ENCODE peak calls at places on chromosomes 3 and 15, in six cellular contexts. One of them, this sample, is unnamed.

GRCh38 chr3:119104031-119104430 is 41.9 kb upstream of the TEX55 start:
- DNase-seq in osteocyte: no peak
- DNase-seq in stimulated activated CD4-positive, alpha-beta T cell treated with anti-CD3 and anti-CD28 coated beads, Interleukin-15, amount 100 ng/mL, for 24 hours: no peak
- DNase-seq in glutamatergic neuron: no peak
- DNase-seq in fibroblast of the aortic adventitia: no peak
- DNase-seq in GM18507: no peak
- DNase-seq in this sample: no peak

GRCh38 chr15:59817834-59818233 is 128.7 kb upstream of the BNIP2 start:
- DNase-seq in osteocyte: no peak
- DNase-seq in stimulated activated CD4-positive, alpha-beta T cell treated with anti-CD3 and anti-CD28 coated beads, Interleukin-15, amount 100 ng/mL, for 24 hours: no peak
- DNase-seq in glutamatergic neuron: no peak
- DNase-seq in fibroblast of the aortic adventitia: no peak
- DNase-seq in GM18507: no peak
- DNase-seq in this sample: no peak

GRCh38 chr3:15918988-15919387 is 121.2 kb upstream of the ANKRD28 start:
- DNase-seq in osteocyte: no peak
- DNase-seq in stimulated activated CD4-positive, alpha-beta T cell treated with anti-CD3 and anti-CD28 coated beads, Interleukin-15, amount 100 ng/mL, for 24 hours: no peak
- DNase-seq in glutamatergic neuron: no peak
- DNase-seq in fibroblast of the aortic adventitia: no peak
- DNase-seq in GM18507: no peak
- DNase-seq in this sample: no peak

GRCh38 chr3:112405845-112406244 is 72.9 kb downstream of the CD200 start:
- DNase-seq in osteocyte: no peak
- DNase-seq in stimulated activated CD4-positive, alpha-beta T cell treated with anti-CD3 and anti-CD28 coated beads, Interleukin-15, amount 100 ng/mL, for 24 hours: peak
- DNase-seq in glutamatergic neuron: no peak
- DNase-seq in fibroblast of the aortic adventitia: no peak
- DNase-seq in GM18507: no peak
- DNase-seq in this sample: no peak

GRCh38 chr15:70376929-70377691 is 279.4 kb upstream of the TLE3 start:
- DNase-seq in osteocyte: peak
- DNase-seq in stimulated activated CD4-positive, alpha-beta T cell treated with anti-CD3 and anti-CD28 coated beads, Interleukin-15, amount 100 ng/mL, for 24 hours: no peak
- DNase-seq in glutamatergic neuron: peak
- DNase-seq in fibroblast of the aortic adventitia: peak
- DNase-seq in GM18507: no peak
- DNase-seq in this sample: peak

GRCh38 chr3:37198547-37198946 is 24.2 kb upstream of the LRRFIP2 start:
- DNase-seq in osteocyte: no peak
- DNase-seq in stimulated activated CD4-positive, alpha-beta T cell treated with anti-CD3 and anti-CD28 coated beads, Interleukin-15, amount 100 ng/mL, for 24 hours: no peak
- DNase-seq in glutamatergic neuron: no peak
- DNase-seq in fibroblast of the aortic adventitia: no peak
- DNase-seq in GM18507: no peak
- DNase-seq in this sample: no peak

GRCh38 chr3:189981668-189982067 is 139.0 kb downstream of the P3H2 start:
- DNase-seq in osteocyte: no peak
- DNase-seq in stimulated activated CD4-positive, alpha-beta T cell treated with anti-CD3 and anti-CD28 coated beads, Interleukin-15, amount 100 ng/mL, for 24 hours: no peak
- DNase-seq in glutamatergic neuron: no peak
- DNase-seq in fibroblast of the aortic adventitia: peak
- DNase-seq in GM18507: no peak
- DNase-seq in this sample: no peak

GRCh38 chr3:8509961-8510360 is 8.3 kb downstream of the LMCD1 start:
- DNase-seq in osteocyte: no peak
- DNase-seq in stimulated activated CD4-positive, alpha-beta T cell treated with anti-CD3 and anti-CD28 coated beads, Interleukin-15, amount 100 ng/mL, for 24 hours: no peak
- DNase-seq in glutamatergic neuron: no peak
- DNase-seq in fibroblast of the aortic adventitia: peak
- DNase-seq in GM18507: no peak
- DNase-seq in this sample: no peak

GRCh38 chr3:171804618-171805389 is 5.5 kb downstream of the PLD1 start:
- DNase-seq in osteocyte: no peak
- DNase-seq in stimulated activated CD4-positive, alpha-beta T cell treated with anti-CD3 and anti-CD28 coated beads, Interleukin-15, amount 100 ng/mL, for 24 hours: no peak
- DNase-seq in glutamatergic neuron: no peak
- DNase-seq in fibroblast of the aortic adventitia: peak
- DNase-seq in GM18507: no peak
- DNase-seq in this sample: no peak

GRCh38 chr15:67116742-67117141 is 51.3 kb downstream of the SMAD3 start:
- DNase-seq in osteocyte: no peak
- DNase-seq in stimulated activated CD4-positive, alpha-beta T cell treated with anti-CD3 and anti-CD28 coated beads, Interleukin-15, amount 100 ng/mL, for 24 hours: no peak
- DNase-seq in glutamatergic neuron: no peak
- DNase-seq in fibroblast of the aortic adventitia: no peak
- DNase-seq in GM18507: no peak
- DNase-seq in this sample: no peak

GRCh38 chr15:98187549-98187948 is 227.0 kb downstream of the ARRDC4 start:
- DNase-seq in osteocyte: no peak
- DNase-seq in stimulated activated CD4-positive, alpha-beta T cell treated with anti-CD3 and anti-CD28 coated beads, Interleukin-15, amount 100 ng/mL, for 24 hours: no peak
- DNase-seq in glutamatergic neuron: no peak
- DNase-seq in fibroblast of the aortic adventitia: no peak
- DNase-seq in GM18507: no peak
- DNase-seq in this sample: no peak

GRCh38 chr3:124837730-124838186 is 49.4 kb downstream of the ITGB5 start:
- DNase-seq in osteocyte: no peak
- DNase-seq in stimulated activated CD4-positive, alpha-beta T cell treated with anti-CD3 and anti-CD28 coated beads, Interleukin-15, amount 100 ng/mL, for 24 hours: no peak
- DNase-seq in glutamatergic neuron: no peak
- DNase-seq in fibroblast of the aortic adventitia: peak
- DNase-seq in GM18507: no peak
- DNase-seq in this sample: peak